ENCODE peak calls at places on chromosome 19, in six cellular contexts. F is GM23338, Y is GM23248, E is Karpas-422, N is SK-N-SH, G is hepatocyte. J is an unnamed sample.

GRCh38 chr19:13541554-13541953 is 35.3 kb upstream of the CACNA1A start:
- DNase-seq in F (no peak), G (no peak), Y (no peak), N (no peak), E (no peak), J (no peak)

GRCh38 chr19:28920269-28921066 is 292.5 kb downstream of the UQCRFS1 start:
- DNase-seq in E (no peak), N (no peak), G (no peak), Y (peak; percentile 6), F (peak; percentile 29), J (no peak)

GRCh38 chr19:4284176-4284958 is 5.3 kb downstream of the SHD start:
- DNase-seq in N (peak; percentile 93), Y (peak; percentile 27), F (peak; percentile 98), E (peak; percentile 81), G (peak; percentile 53), J (peak; percentile 33)

GRCh38 chr19:54430306-54431254 is 15.3 kb downstream of the TTYH1 start:
- DNase-seq in Y (peak; percentile 55), F (peak; percentile 83), E (peak; percentile 64), N (peak; percentile 86), G (peak; percentile 77), J (no peak)

GRCh38 chr19:30085394-30085793 is 143.4 kb downstream of the URI1 start:
- DNase-seq in N (peak; percentile 67), F (peak; percentile 74), Y (no peak), G (no peak), E (peak; percentile 59), J (no peak)

GRCh38 chr19:37953576-37954303 is 46.7 kb downstream of the SIPA1L3 start:
- DNase-seq in Y (peak; percentile 47), G (no peak), E (no peak), F (peak; percentile 62), N (no peak), J (no peak)

GRCh38 chr19:52541608-52542007 is 14.1 kb downstream of the ZNF808 start:
- DNase-seq in G (no peak), Y (no peak), F (peak; percentile 28), E (no peak), N (no peak), J (no peak)

GRCh38 chr19:45184115-45184514 is 5.5 kb downstream of the BLOC1S3 start:
- DNase-seq in G (no peak), E (no peak), Y (no peak), F (no peak), N (no peak), J (no peak)

GRCh38 chr19:35727956-35728706 is 10.3 kb downstream of the KMT2B start:
- DNase-seq in E (no peak), N (no peak), F (no peak), G (no peak), Y (no peak), J (no peak)

DNA sequence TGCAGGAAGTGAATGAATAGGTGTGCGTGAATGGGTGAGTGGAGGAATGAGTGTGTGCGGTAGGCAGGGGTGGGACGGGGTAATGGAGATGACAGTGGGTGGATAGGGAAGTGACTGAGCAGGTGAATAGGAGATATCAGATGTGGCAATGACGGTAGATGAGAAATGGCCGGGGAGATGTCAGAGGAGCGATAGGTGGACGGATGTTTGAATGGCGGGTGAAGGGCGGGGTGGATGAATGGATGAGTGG is 1.5 kb downstream of the TTC9B start:
- DNase-seq in E (no peak), F (no peak), G (no peak), Y (no peak), N (no peak), J (no peak)
- H3K9me2 ChIP-seq in E (no peaks in the 10 kb centered on the region), F (no peaks in the 10 kb centered on the region), G (no peaks in the 10 kb centered on the region), Y (no peaks in the 10 kb centered on the region), N (no peaks in the 10 kb centered on the region), J (no peaks in the 10 kb centered on the region)

GRCh38 chr19:18559685-18560084 is 2.0 kb downstream of the KXD1 start:
- DNase-seq in G (no peak), Y (no peak), E (peak; percentile 36), F (no peak), N (no peak), J (no peak)
- H3K4me3 ChIP-seq in G (no peak overlapping the region), Y (no peak overlapping the region), E (peak overlapping the region; percentile 95), F (no peak overlapping the region), N (no peak overlapping the region), J (no peak overlapping the region)

GRCh38 chr19:33274663-33275558 is 27.4 kb downstream of the CEBPA start:
- DNase-seq in N (no peak), G (no peak), F (no peak), Y (no peak), E (no peak), J (no peak)

GRCh38 chr19:33271246-33272021 is 30.9 kb downstream of the CEBPA start:
- DNase-seq in Y (no peak), N (no peak), G (no peak), E (no peak), F (no peak), J (no peak)

GRCh38 chr19:33275559-33275932 is 26.8 kb downstream of the CEBPA start:
- DNase-seq in Y (no peak), N (no peak), E (no peak), F (no peak), G (no peak), J (no peak)

GRCh38 chr19:33273881-33274662 is 28.3 kb downstream of the CEBPA start:
- DNase-seq in F (no peak), E (no peak), G (peak; percentile 75), Y (peak; percentile 94), N (no peak), J (no peak)

DNA sequence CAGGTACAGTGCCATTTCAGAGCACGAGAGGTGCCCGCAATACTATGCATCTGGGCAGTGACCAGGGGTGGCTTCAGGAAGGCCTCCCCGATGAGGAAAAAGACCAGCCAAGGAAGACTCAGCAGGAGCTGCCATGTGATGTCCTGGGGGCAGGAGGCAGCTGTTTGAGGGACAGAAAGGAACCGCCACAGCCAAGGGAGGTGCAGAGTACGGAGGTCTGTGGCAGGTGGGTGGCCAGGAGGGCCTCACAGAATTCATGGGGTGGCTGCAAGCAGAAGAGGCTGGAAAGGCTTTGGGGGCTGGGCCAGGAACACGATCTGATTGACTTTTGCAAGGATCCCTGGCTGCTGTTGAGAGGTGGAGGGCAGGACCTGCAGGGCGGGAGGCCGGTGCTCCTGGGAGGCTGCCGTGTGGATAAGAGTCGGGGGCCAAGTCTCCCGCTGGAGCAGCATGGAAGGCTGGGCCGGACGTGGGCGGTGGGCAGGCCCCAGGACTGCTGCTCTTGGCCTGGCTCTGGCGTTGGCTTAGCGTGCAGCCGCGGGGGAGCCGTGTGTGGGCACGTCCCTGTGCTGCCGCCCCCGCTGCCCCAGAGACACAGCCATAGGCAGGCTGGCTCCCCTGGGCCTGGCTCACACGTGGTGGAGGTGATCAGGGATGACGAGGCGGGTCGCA is 29.1 kb downstream of the CEBPA start:
- DNase-seq in N (no peak), Y (no peak), F (no peak), E (no peak), G (no peak), J (no peak)
- H3K9me2 ChIP-seq in N (no peaks in the 10 kb centered on the region), Y (no peaks in the 10 kb centered on the region), F (no peaks in the 10 kb centered on the region), E (no peaks in the 10 kb centered on the region), G (no peaks in the 10 kb centered on the region), J (no peaks in the 10 kb centered on the region)

GRCh38 chr19:40775632-40776022 is 306 bp downstream of the MIA start:
- DNase-seq in E (no peak), Y (no peak), G (no peak), F (no peak), N (no peak), J (no peak)
- H3K4me3 ChIP-seq in E (no peak overlapping the region), Y (no peak overlapping the region), G (no peak overlapping the region), F (no peak overlapping the region), N (no peak overlapping the region), J (no peak overlapping the region)

GRCh38 chr19:56145698-56146097 is 4.6 kb downstream of the ZNF444 start:
- DNase-seq in E (no peak), G (no peak), N (no peak), Y (no peak), F (no peak), J (no peak)
- H3K9me2 ChIP-seq in E (no peaks in the 10 kb centered on the region), G (no peaks in the 10 kb centered on the region), N (no peaks in the 10 kb centered on the region), Y (no peaks in the 10 kb centered on the region), F (no peaks in the 10 kb centered on the region), J (no peaks in the 10 kb centered on the region)

GRCh38 chr19:1259873-1260748 is 9.0 kb upstream of the CIRBP start:
- DNase-seq in F (no peak), G (no peak), N (no peak), Y (peak; percentile 67), E (peak; percentile 77), J (no peak)
- H3K4me3 ChIP-seq in F (peak overlapping the region; percentile 95), G (no peak overlapping the region), N (peak overlapping the region; percentile 31), Y (peak overlapping the region; percentile 38), E (peak overlapping the region; percentile 68), J (peak overlapping the region; percentile 75)

GRCh38 chr19:50928841-50929240 is 17.6 kb upstream of the KLK4 start:
- DNase-seq in F (peak; percentile 48), N (no peak), G (no peak), Y (no peak), E (peak; percentile 62), J (no peak)
- H3K9me2 ChIP-seq in F (no peaks in the 10 kb centered on the region), N (no peaks in the 10 kb centered on the region), G (no peaks in the 10 kb centered on the region), Y (no peaks in the 10 kb centered on the region), E (no peaks in the 10 kb centered on the region), J (no peaks in the 10 kb centered on the region)

GRCh38 chr19:14612657-14613056 is 29.8 kb downstream of the CLEC17A start:
- DNase-seq in F (no peak), Y (no peak), N (no peak), E (no peak), G (no peak), J (no peak)
- H3K4me3 ChIP-seq in F (no peak overlapping the region), Y (no peak overlapping the region), N (no peak overlapping the region), E (no peak overlapping the region), G (no peak overlapping the region), J (no peak overlapping the region)

GRCh38 chr19:47373246-47374240 is 24.4 kb downstream of the DHX34 start:
- DNase-seq in Y (no peak), G (no peak), E (peak; percentile 37), N (no peak), F (no peak), J (no peak)

GRCh38 chr19:47374876-47375693 is 26.0 kb downstream of the DHX34 start:
- DNase-seq in E (peak; percentile 29), G (no peak), Y (no peak), F (no peak), N (no peak), J (no peak)

GRCh38 chr19:47371269-47371668 is 22.2 kb downstream of the DHX34 start:
- DNase-seq in N (no peak), G (no peak), E (peak; percentile 35), F (no peak), Y (no peak), J (no peak)

GRCh38 chr19:47369923-47370625 is 21.0 kb downstream of the DHX34 start:
- DNase-seq in N (no peak), E (no peak), Y (peak; percentile 85), G (peak; percentile 35), F (no peak), J (no peak)

GRCh38 chr19:47372603-47373002 is 23.5 kb downstream of the DHX34 start:
- DNase-seq in E (peak; percentile 2), F (no peak), G (no peak), N (no peak), Y (no peak), J (no peak)
- H3K9me2 ChIP-seq in E (no peaks in the 10 kb centered on the region), F (no peaks in the 10 kb centered on the region), G (no peaks in the 10 kb centered on the region), N (no peaks in the 10 kb centered on the region), Y (no peaks in the 10 kb centered on the region), J (no peaks in the 10 kb centered on the region)